ENCODE peak calls at places on chromosomes 4 and X, in seven cellular contexts. P is stomach, N is K562, A is transverse colon, O is suprapubic skin, B is upper lobe of left lung, I is GM12878. S is an unnamed sample.

GRCh38 chrX:55057691-55058249 is 17.1 kb upstream of the PAGE2B start:
- DNase-seq in P (no peak), N (peak), A (no peak), O (no peak), B (no peak), I (no peak), S (no peak)

GRCh38 chr4:118869808-118870342 is 18.8 kb upstream of the SYNPO2 start:
- DNase-seq in P (no peak), N (no peak), A (no peak), O (no peak), B (no peak), I (no peak), S (no peak)

GRCh38 chr4:8319061-8319460 is 49.5 kb downstream of the HTRA3 start:
- DNase-seq in P (peak), N (no peak), A (no peak), O (no peak), B (no peak), I (no peak), S (no peak)

GRCh38 chrX:103792916-103793540 is 16.4 kb downstream of the PLP1 start:
- DNase-seq in P (no peak), N (no peak), A (no peak), O (no peak), B (no peak), I (no peak), S (no peak)

GRCh38 chrX:153669174-153669890 is 4.3 kb downstream of the PNCK start:
- DNase-seq in P (no peak), N (peak), A (no peak), O (no peak), B (peak), I (no peak), S (no peak)

GRCh38 chrX:48702716-48703115 is 6.2 kb downstream of the SUV39H1 start:
- DNase-seq in P (no peak), N (no peak), A (no peak), O (no peak), B (no peak), I (no peak), S (no peak)

GRCh38 chr4:8616831-8617230 is 24.3 kb downstream of the CPZ start:
- DNase-seq in P (no peak), N (no peak), A (no peak), O (peak), B (peak), I (no peak), S (no peak)

GRCh38 chr4:24169956-24170355 is 280.1 kb upstream of the PPARGC1A start:
- DNase-seq in P (no peak), N (no peak), A (no peak), O (no peak), B (no peak), I (no peak), S (no peak)

GRCh38 chr4:10066704-10067651 is 45.7 kb upstream of the SLC2A9 start:
- DNase-seq in P (no peak), N (no peak), A (no peak), O (no peak), B (no peak), I (no peak), S (no peak)

GRCh38 chr4:179941911-179942310 is 2301.3 kb upstream of the TENM3 start:
- DNase-seq in P (no peak), N (no peak), A (no peak), O (no peak), B (no peak), I (no peak), S (no peak)

GRCh38 chr4:184906480-184907097 is 80.8 kb upstream of the ACSL1 start:
- DNase-seq in P (no peak), N (no peak), A (no peak), O (no peak), B (no peak), I (no peak), S (no peak)

GRCh38 chr4:186204611-186205144 is 13.3 kb downstream of the CYP4V2 start:
- DNase-seq in P (peak), N (no peak), A (peak), O (no peak), B (peak), I (no peak), S (no peak)

GRCh38 chr4:168629561-168629960 is 132.7 kb downstream of the PALLD start:
- DNase-seq in P (no peak), N (no peak), A (no peak), O (no peak), B (no peak), I (no peak), S (no peak)

GRCh38 chr4:168632246-168632832 is 135.5 kb downstream of the PALLD start:
- DNase-seq in P (no peak), N (no peak), A (no peak), O (no peak), B (no peak), I (no peak), S (no peak)

GRCh38 chr4:168633071-168633470 is 136.2 kb downstream of the PALLD start:
- DNase-seq in P (no peak), N (no peak), A (no peak), O (no peak), B (no peak), I (no peak), S (no peak)

GRCh38 chr4:168630445-168631187 is 133.8 kb downstream of the PALLD start:
- DNase-seq in P (no peak), N (no peak), A (no peak), O (no peak), B (no peak), I (no peak), S (no peak)

GRCh38 chr4:168631241-168632151 is 134.6 kb downstream of the PALLD start:
- DNase-seq in P (peak), N (no peak), A (peak), O (peak), B (peak), I (no peak), S (no peak)
- TF ChIP-seq POLR2AphosphoS5 in P (no peak), N (no peak), A (no peak), O (no peak), B (no peak), I (no peak), S (peak)

GRCh38 chr4:25358515-25359275 is 18.4 kb upstream of the ANAPC4 start:
- DNase-seq in P (peak), N (no peak), A (peak), O (no peak), B (no peak), I (no peak), S (no peak)
- TF ChIP-seq EP300 in P (no peak), N (no peak), A (no peak), O (no peak), B (no peak), I (no peak), S (no peak)

DNA sequence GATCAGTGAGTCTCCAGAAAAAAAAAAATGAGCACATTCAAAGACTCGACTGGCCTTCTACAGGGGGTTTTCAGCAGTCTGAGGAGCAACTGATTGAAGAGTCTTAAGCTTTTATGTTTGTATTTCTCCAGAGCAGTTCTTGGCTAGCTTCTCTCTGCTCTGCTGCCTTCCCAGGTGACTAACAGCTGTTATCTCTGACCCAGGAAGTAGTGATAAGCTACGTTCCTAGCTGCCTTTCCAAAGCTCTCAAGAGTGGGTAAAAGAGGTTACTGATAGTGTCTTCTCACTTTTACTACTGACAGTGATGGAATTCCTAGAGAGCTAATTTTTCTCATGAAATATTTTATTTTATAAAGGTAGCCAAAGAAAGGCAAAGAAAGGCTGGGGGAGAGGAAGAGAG is 66.6 kb downstream of the ENOX2 start:
- DNase-seq in P (no peak), N (no peak), A (no peak), O (no peak), B (no peak), I (no peak), S (no peak)
- TF ChIP-seq CTCF in P (no peak), N (no peak), A (no peak), O (no peak), B (no peak), I (no peak), S (no peak)

GRCh38 chrX:69161786-69162349 is 3.4 kb downstream of the PJA1 start:
- DNase-seq in P (no peak), N (no peak), A (no peak), O (no peak), B (no peak), I (no peak), S (no peak)

GRCh38 chrX:69162466-69162865 is 2.8 kb downstream of the PJA1 start:
- DNase-seq in P (no peak), N (no peak), A (no peak), O (no peak), B (no peak), I (no peak), S (peak)

GRCh38 chrX:69161371-69161770 is 3.9 kb downstream of the PJA1 start:
- DNase-seq in P (no peak), N (no peak), A (no peak), O (no peak), B (no peak), I (no peak), S (no peak)

GRCh38 chrX:69163936-69164741 is 1.1 kb downstream of the PJA1 start:
- DNase-seq in P (peak), N (peak), A (peak), O (no peak), B (peak), I (no peak), S (peak)

DNA sequence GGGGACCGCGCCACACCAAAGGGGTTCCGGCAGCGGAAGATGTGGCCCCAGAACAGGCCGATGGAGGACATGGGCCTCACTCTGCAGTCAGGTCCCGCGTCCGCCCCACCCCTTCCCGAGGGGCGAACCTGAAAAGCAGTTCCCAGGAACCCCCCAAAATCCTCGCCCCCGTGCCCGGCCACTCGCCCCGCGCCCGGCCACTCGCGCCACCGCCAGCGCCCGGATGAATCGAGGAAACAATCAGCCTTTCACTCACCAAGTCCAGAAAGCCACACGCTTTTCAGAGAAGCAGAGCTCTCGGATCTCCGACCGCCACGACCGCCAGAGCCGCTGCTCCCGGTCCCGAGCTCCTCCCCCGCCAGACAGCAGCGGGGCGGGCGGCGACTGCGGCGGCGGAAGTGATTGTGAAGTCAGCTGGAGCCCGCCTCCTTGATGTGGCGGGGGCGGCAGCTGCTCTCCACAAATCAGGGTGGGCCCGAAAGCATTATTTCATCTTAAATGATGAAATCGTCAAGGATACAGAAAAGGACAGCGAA is at the start of gene PJA1:
- DNase-seq in P (peak), N (peak), A (peak), O (peak), B (peak), I (no peak), S (no peak)
- TF ChIP-seq POLR2AphosphoS5 in P (peak), N (no peak), A (peak), O (no peak), B (peak), I (no peak), S (peak)

GRCh38 chr4:73505567-73505966 is 24.0 kb downstream of the AFM start:
- DNase-seq in P (no peak), N (no peak), A (no peak), O (no peak), B (no peak), I (no peak), S (no peak)

GRCh38 chr4:73501664-73502265 is 20.2 kb downstream of the AFM start:
- DNase-seq in P (no peak), N (no peak), A (no peak), O (no peak), B (no peak), I (no peak), S (no peak)

DNA sequence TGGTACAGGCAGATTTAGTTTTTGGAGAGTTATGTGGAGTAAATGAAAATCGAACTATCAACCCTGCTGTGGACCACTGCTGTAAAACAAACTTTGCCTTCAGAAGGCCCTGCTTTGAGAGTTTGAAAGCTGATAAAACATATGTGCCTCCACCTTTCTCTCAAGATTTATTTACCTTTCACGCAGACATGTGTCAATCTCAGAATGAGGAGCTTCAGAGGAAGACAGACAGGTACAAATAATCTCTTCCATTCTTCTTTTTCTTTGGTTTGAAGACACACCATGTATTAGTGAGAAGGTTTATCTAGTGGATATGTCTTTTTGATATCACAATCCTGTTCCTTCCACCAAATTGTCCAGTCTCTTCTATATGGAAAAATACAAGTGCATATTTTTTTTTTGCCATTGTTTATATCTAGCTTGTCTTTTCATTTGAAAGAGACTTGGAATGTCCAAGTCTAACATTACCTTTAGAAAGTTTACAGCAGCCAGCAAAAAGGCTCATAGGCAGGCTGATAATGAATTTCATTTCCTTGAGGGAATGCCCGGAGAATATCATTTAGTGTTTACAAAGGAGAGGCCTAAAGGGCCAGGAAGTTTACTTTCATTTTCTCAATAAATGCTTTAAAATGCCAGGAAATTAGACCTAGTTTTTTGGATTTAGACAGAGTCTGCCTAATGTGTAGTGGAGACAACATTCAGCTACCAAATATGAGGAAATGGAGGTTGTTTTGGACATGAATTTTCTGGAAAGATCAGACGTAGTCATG is 18.6 kb downstream of the AFM start:
- DNase-seq in P (no peak), N (no peak), A (no peak), O (no peak), B (no peak), I (no peak), S (no peak)
- TF ChIP-seq EP300 in P (no peak), N (no peak), A (no peak), O (no peak), B (no peak), I (no peak), S (no peak)

GRCh38 chr4:144575181-144575580 is 70.8 kb upstream of the HHIP start:
- DNase-seq in P (no peak), N (no peak), A (no peak), O (no peak), B (no peak), I (no peak), S (no peak)
- TF ChIP-seq CTCF in P (no peak), N (no peak), A (no peak), O (no peak), B (no peak), I (peak), S (no peak)

GRCh38 chr4:112225157-112225556 is 6.4 kb upstream of the AP1AR start:
- DNase-seq in P (no peak), N (no peak), A (no peak), O (no peak), B (no peak), I (no peak), S (no peak)

GRCh38 chr4:112219826-112220366 is 11.7 kb upstream of the AP1AR start:
- DNase-seq in P (no peak), N (no peak), A (no peak), O (no peak), B (no peak), I (no peak), S (no peak)

GRCh38 chr4:112222219-112222955 is 9.2 kb upstream of the AP1AR start:
- DNase-seq in P (no peak), N (no peak), A (no peak), O (no peak), B (peak), I (no peak), S (no peak)

DNA sequence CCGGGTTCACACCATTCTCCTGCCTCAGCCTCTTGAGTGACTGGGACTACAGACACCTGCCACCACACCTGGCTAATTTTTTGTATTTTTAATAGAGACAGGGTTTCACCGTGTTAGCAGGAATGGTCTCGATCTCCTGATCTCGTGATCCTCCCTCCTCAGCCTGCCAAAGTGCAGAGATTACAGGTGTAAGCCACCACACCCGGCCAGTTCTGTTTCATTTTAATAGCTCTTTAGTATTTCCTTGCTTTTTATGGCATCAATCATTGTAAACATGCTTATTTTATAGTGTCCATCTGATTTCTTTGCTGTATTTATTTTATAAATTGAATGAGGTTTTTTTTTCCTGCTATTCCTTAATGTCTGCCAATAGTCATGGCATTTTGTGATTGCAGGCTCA is 7.6 kb upstream of the AP1AR start:
- DNase-seq in P (no peak), N (no peak), A (peak), O (no peak), B (no peak), I (no peak), S (no peak)
- TF ChIP-seq POLR2AphosphoS5 in P (no peak), N (no peak), A (no peak), O (no peak), B (no peak), I (no peak), S (no peak)

DNA sequence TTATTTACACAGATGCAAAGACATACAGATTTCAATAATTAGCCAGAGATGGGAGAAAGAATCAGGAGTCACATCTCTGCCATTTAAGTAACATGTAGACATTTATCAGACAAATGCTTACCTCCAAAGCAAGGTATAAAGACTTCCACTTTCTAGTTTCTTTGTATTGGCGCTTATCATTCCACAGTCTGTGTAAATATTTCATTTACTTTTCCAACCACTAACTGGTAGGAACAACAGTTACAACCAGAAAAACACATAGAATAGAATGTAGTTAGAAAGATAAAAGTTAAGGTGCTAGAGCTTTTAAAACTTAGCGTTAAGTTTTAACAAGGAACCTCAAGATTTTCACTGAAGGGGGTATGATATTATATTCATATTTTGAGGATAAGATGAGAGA is 40.9 kb upstream of the UGT2B4 start:
- DNase-seq in P (no peak), N (no peak), A (no peak), O (no peak), B (no peak), I (no peak), S (no peak)
- TF ChIP-seq EP300 in P (no peak), N (no peak), A (no peak), O (no peak), B (no peak), I (no peak), S (no peak)

GRCh38 chr4:26937567-26937966 is 76.9 kb downstream of the STIM2 start:
- DNase-seq in P (no peak), N (peak), A (no peak), O (no peak), B (no peak), I (no peak), S (no peak)
- TF ChIP-seq CTCF in P (no peak), N (no peak), A (no peak), O (no peak), B (no peak), I (no peak), S (no peak)